ENCODE peak calls at places on chromosomes 16 and 17, in four cellular contexts. D is psoas muscle, B is left lung, Z is right atrium auricular region. Q is an unnamed sample.

GRCh38 chr16:14501331-14502255 is 128.5 kb downstream of the PARN start:
- DNase-seq in D (peak), B (peak), Z (peak), Q (peak)

GRCh38 chr17:12730931-12731521 is 58.3 kb upstream of the ARHGAP44 start:
- DNase-seq in D (peak), B (no peak), Z (peak), Q (peak)

GRCh38 chr16:10965440-10966039 is 21.2 kb downstream of the CLEC16A start:
- DNase-seq in D (no peak), B (no peak), Z (no peak), Q (no peak)

GRCh38 chr17:35988164-35988563 is 1.6 kb upstream of the CCL14 start:
- DNase-seq in D (no peak), B (no peak), Z (no peak), Q (no peak)

GRCh38 chr17:4768281-4768680 is 3.4 kb upstream of the TM4SF5 start:
- DNase-seq in D (no peak), B (no peak), Z (no peak), Q (no peak)

GRCh38 chr17:73522107-73522506 is 122.1 kb downstream of the SDK2 start:
- DNase-seq in D (peak), B (peak), Z (no peak), Q (no peak)

GRCh38 chr17:8831234-8831849 is 32.2 kb upstream of the MFSD6L start:
- DNase-seq in D (no peak), B (no peak), Z (peak), Q (no peak)

GRCh38 chr16:57802635-57803412 is 533 bp upstream of the KIFC3 start:
- DNase-seq in D (peak), B (peak), Z (no peak), Q (peak)

GRCh38 chr17:18850679-18851078 is 7.3 kb upstream of the PRPSAP2 start:
- DNase-seq in D (no peak), B (no peak), Z (no peak), Q (no peak)

GRCh38 chr16:81458149-81458669 is 13.6 kb downstream of the CMIP start:
- DNase-seq in D (no peak), B (no peak), Z (no peak), Q (no peak)
- H3K27ac ChIP-seq in D (no peak), B (no peak), Z (no peak), Q (no peak)

GRCh38 chr16:69190598-69190997 is 3.6 kb downstream of the SNTB2 start:
- DNase-seq in D (no peak), B (no peak), Z (no peak), Q (no peak)
- H3K27ac ChIP-seq in D (no peak), B (no peak), Z (no peak), Q (no peak)

GRCh38 chr17:37744633-37744927 is 279 bp downstream of the HNF1B start:
- DNase-seq in D (no peak), B (no peak), Z (no peak), Q (no peak)
- H3K27ac ChIP-seq in D (no peak), B (peak), Z (no peak), Q (no peak)

DNA sequence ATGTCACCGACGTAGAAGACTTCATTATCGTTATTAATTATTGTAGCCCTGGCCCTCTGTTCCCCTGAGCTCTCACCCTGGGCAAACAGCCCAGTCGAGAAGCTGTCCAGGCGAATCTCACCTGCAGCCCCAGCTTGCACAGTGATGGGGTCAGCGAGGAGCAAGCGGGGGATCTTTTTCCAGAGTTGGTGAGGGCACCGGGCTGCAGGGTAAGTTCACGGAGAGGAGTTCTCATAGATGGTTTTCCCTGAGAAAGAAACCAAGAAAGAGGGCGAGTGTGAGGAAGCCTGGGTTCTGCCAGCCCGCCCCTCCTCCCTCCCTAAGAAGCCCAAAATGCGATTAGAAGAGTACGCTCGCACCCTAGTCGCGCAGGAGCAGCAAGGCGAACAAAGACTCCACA is 436 bp downstream of the SPAG5 start:
- DNase-seq in D (no peak), B (no peak), Z (no peak), Q (no peak)
- H3K27ac ChIP-seq in D (no peak), B (peak), Z (no peak), Q (no peak)

GRCh38 chr16:84255050-84255810 is 15.4 kb upstream of the KCNG4 start:
- DNase-seq in D (no peak), B (no peak), Z (no peak), Q (no peak)
- H3K27ac ChIP-seq in D (no peak), B (no peak), Z (no peak), Q (no peak)

GRCh38 chr17:48240562-48241130 is 133.1 kb downstream of the SNX11 start:
- DNase-seq in D (no peak), B (no peak), Z (no peak), Q (no peak)
- H3K27ac ChIP-seq in D (peak), B (no peak), Z (no peak), Q (no peak)